ENCODE peak calls at places on chromosomes 3 and 15, in four cellular contexts. K is GM18507, O is RPMI8226, N is left colon. C is an unnamed sample.
A peak's percentile ranks its signal among the peaks of the same experiment; 100 is the strongest.

GRCh38 chr15:73900129-73900712 is 26.0 kb upstream of the LOXL1 start:
- DNase-seq in O (peak; percentile 48), K (no peak), N (no peak), C (no peak)

GRCh38 chr3:156655819-156656566 is 18.4 kb upstream of the TIPARP start:
- DNase-seq in O (no peak), N (no peak), K (no peak), C (no peak)

GRCh38 chr3:71101014-71101413 is 482.5 kb downstream of the FOXP1 start:
- DNase-seq in O (no peak), K (no peak), N (no peak), C (no peak)

GRCh38 chr15:75037685-75038084 is 14.3 kb downstream of the PPCDC start:
- DNase-seq in K (no peak), N (no peak), O (no peak), C (no peak)

GRCh38 chr15:85333132-85333831 is 47.1 kb upstream of the AKAP13 start:
- DNase-seq in K (no peak), O (no peak), N (no peak), C (no peak)

GRCh38 chr3:47003461-47004368 is 24.2 kb downstream of the NBEAL2 start:
- DNase-seq in K (no peak), N (peak; percentile 5), O (no peak), C (peak; percentile 15)

GRCh38 chr3:138479355-138479964 is 45.0 kb downstream of the ESYT3 start:
- DNase-seq in O (peak; percentile 45), K (peak; percentile 32), N (no peak), C (peak; percentile 25)

GRCh38 chr3:70067860-70068479 is 68.4 kb downstream of the SAMMSON start:
- DNase-seq in K (no peak), N (no peak), O (no peak), C (no peak)

GRCh38 chr3:188656196-188656982 is 502.4 kb downstream of the LPP start:
- DNase-seq in O (no peak), N (no peak), K (no peak), C (no peak)

GRCh38 chr15:68421798-68422402 is 10.1 kb downstream of the ITGA11 start:
- DNase-seq in O (no peak), K (no peak), N (no peak), C (no peak)

GRCh38 chr3:104411760-104412159 is 954.9 kb upstream of the ALCAM start:
- DNase-seq in K (no peak), N (no peak), O (no peak), C (no peak)

GRCh38 chr15:75945953-75946352 is 42.3 kb downstream of the FBXO22 start:
- DNase-seq in K (no peak), O (no peak), N (no peak), C (no peak)

GRCh38 chr3:49841806-49842205 is 14.6 kb downstream of the TRAIP start:
- DNase-seq in N (no peak), O (no peak), K (no peak), C (no peak)

GRCh38 chr3:41304603-41305002 is 105.3 kb downstream of the CTNNB1 start:
- DNase-seq in O (no peak), K (no peak), N (no peak), C (no peak)

GRCh38 chr15:94079968-94080367 is 151.4 kb upstream of the MCTP2 start:
- DNase-seq in N (no peak), K (no peak), O (no peak), C (no peak)

GRCh38 chr15:52727825-52728224 is 48.6 kb upstream of the ATOSA start:
- DNase-seq in K (no peak), N (no peak), O (no peak), C (no peak)

GRCh38 chr3:31670136-31670535 is 137.4 kb downstream of the STT3B start:
- DNase-seq in N (no peak), K (no peak), O (no peak), C (no peak)

GRCh38 chr3:125587039-125587664 is 8.1 kb downstream of the OSBPL11 start:
- DNase-seq in K (no peak), O (no peak), N (no peak), C (no peak)

C was measured in GM12891.